ENCODE peak calls at places on chromosome 19, in seven cellular contexts. One of them, this sample, is unnamed.
A peak's percentile ranks its signal among the peaks of the same experiment; 100 is the strongest.

GRCh38 chr19:570315-570714 is 2.1 kb upstream of the BSG start:
- DNase-seq in pancreas: no peak
- DNase-seq in fibroblast of lung: no peak
- DNase-seq in mammary epithelial cell: no peak
- DNase-seq in right lobe of liver: peak; percentile 45
- DNase-seq in endodermal cell: peak; percentile 43
- DNase-seq in uterus: no peak
- DNase-seq in this sample: no peak

GRCh38 chr19:33477781-33478180 is 43.8 kb downstream of the PEPD start:
- DNase-seq in endodermal cell: no peak
- DNase-seq in pancreas: no peak
- DNase-seq in right lobe of liver: peak; percentile 8
- DNase-seq in fibroblast of lung: peak; percentile 77
- DNase-seq in uterus: no peak
- DNase-seq in mammary epithelial cell: no peak
- DNase-seq in this sample: no peak

GRCh38 chr19:19602713-19603320 is 15.7 kb downstream of the PBX4 start:
- DNase-seq in endodermal cell: no peak
- DNase-seq in pancreas: no peak
- DNase-seq in fibroblast of lung: no peak
- DNase-seq in mammary epithelial cell: peak; percentile 68
- DNase-seq in uterus: no peak
- DNase-seq in right lobe of liver: no peak
- DNase-seq in this sample: no peak

GRCh38 chr19:27793128-27793643 is 1419.8 kb downstream of the UQCRFS1 start:
- DNase-seq in uterus: peak; percentile 60
- DNase-seq in endodermal cell: peak; percentile 94
- DNase-seq in right lobe of liver: peak; percentile 71
- DNase-seq in fibroblast of lung: peak; percentile 85
- DNase-seq in mammary epithelial cell: peak; percentile 90
- DNase-seq in pancreas: peak; percentile 85
- DNase-seq in this sample: peak; percentile 76

GRCh38 chr19:14563989-14564650 is 7.7 kb downstream of the NDUFB7 start:
- DNase-seq in pancreas: no peak
- DNase-seq in endodermal cell: peak; percentile 98
- DNase-seq in uterus: no peak
- DNase-seq in right lobe of liver: no peak
- DNase-seq in fibroblast of lung: no peak
- DNase-seq in mammary epithelial cell: peak; percentile 45
- DNase-seq in this sample: peak; percentile 79

GRCh38 chr19:18898081-18898532 is 2.1 kb upstream of the CERS1 start:
- DNase-seq in fibroblast of lung: peak; percentile 34
- DNase-seq in pancreas: no peak
- DNase-seq in uterus: no peak
- DNase-seq in endodermal cell: no peak
- DNase-seq in right lobe of liver: no peak
- DNase-seq in mammary epithelial cell: no peak
- DNase-seq in this sample: no peak

GRCh38 chr19:11268783-11269267 is 6.5 kb upstream of the DOCK6 start:
- DNase-seq in mammary epithelial cell: peak; percentile 80
- DNase-seq in right lobe of liver: peak; percentile 64
- DNase-seq in pancreas: no peak
- DNase-seq in uterus: peak; percentile 85
- DNase-seq in fibroblast of lung: peak; percentile 81
- DNase-seq in endodermal cell: no peak
- DNase-seq in this sample: peak; percentile 27

GRCh38 chr19:11699931-11700794 is 38.6 kb downstream of the ZNF823 start:
- DNase-seq in right lobe of liver: no peak
- DNase-seq in endodermal cell: peak; percentile 56
- DNase-seq in fibroblast of lung: peak; percentile 31
- DNase-seq in mammary epithelial cell: peak; percentile 6
- DNase-seq in uterus: no peak
- DNase-seq in pancreas: no peak
- DNase-seq in this sample: no peak

GRCh38 chr19:51359294-51359693 is 6.9 kb downstream of the ETFB start:
- DNase-seq in pancreas: no peak
- DNase-seq in fibroblast of lung: peak; percentile 91
- DNase-seq in uterus: no peak
- DNase-seq in right lobe of liver: no peak
- DNase-seq in endodermal cell: no peak
- DNase-seq in mammary epithelial cell: peak; percentile 85
- DNase-seq in this sample: no peak

GRCh38 chr19:40921005-40921897 is 39.2 kb upstream of the CYP2A7 start:
- DNase-seq in pancreas: peak; percentile 19
- DNase-seq in mammary epithelial cell: no peak
- DNase-seq in right lobe of liver: peak; percentile 92
- DNase-seq in fibroblast of lung: no peak
- DNase-seq in uterus: peak; percentile 69
- DNase-seq in endodermal cell: peak; percentile 86
- DNase-seq in this sample: no peak

DNA sequence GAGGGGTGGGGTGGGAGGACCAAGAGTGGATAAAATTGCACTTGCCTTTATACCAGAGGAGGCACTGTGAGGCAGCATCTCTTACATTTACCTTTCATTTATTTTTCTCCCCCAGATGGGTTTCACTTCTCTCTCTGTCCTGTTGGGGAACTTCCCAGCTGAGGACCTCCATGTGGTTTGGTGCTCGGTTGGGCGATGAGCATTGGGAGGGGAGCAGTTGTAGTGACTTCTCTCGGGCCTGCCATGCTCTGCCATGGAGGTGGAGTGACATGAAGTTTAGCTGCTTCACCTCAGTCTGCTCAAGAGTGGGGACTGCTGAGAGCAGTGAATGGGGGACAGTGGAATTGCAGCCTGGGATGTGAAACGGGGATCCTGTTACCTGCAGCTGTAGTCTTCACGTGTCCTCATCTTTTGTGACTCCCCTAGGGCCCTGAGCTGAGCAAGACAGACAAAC is 23.1 kb upstream of the CXCL17 start:
- DNase-seq in pancreas: no peak
- DNase-seq in uterus: no peak
- DNase-seq in fibroblast of lung: no peak
- DNase-seq in right lobe of liver: no peak
- DNase-seq in mammary epithelial cell: no peak
- DNase-seq in endodermal cell: peak; percentile 52
- DNase-seq in this sample: peak; percentile 83
- TF ChIP-seq CTCF in pancreas: no peak
- TF ChIP-seq CTCF in uterus: no peak
- TF ChIP-seq CTCF in fibroblast of lung: no peak
- TF ChIP-seq CTCF in right lobe of liver: no peak
- TF ChIP-seq CTCF in mammary epithelial cell: no peak
- TF ChIP-seq CTCF in endodermal cell: peak; percentile 46
- TF ChIP-seq CTCF in this sample: peak; percentile 34

DNA sequence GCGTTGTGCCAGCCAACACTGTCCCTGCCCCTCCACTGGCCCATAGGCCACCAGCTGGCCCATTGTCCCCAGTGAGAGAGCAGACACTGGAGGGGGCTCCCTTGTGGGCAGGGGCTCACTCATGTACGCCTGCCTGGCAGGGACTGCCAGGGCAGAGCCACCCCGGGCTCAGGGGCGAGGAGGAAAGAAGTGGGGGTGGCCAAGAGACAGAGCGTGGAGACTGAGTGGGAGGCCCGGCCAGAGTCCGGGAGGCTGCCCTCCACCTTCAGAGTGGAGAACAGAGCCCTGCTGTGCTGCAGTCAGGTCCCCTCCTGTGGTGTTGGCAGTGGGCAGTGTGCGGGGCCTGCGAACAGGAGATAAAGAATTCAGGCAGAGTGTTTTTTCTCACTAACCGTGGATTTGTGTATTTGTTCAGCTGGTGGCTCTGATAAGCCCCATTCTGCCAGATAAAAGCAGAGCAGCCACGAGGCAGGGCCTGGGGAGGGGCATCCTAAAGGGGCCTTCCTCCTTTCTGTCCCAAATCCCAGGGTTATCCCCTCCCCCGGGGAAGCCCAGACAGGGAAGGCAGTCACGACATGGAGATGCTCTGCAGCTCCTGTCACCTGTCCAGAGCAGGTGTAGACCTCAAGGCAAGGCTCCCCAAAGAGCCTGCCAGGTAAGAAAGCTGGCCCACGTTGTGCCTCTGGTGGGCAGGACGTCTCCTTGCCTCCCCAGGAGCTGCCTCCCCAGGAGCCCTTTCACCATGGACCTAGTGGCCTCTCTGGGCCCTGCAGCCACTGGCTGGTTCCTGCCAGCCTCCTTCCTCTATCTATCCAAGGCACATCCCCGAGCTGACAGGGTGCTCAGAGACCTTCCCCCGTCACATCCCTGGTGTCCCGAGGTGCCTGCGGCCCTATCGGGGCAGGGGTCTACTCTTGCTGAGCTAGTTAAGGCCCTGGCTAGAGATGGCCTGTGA is 33.0 kb downstream of the LYL1 start:
- DNase-seq in endodermal cell: peak; percentile 61
- DNase-seq in pancreas: no peak
- DNase-seq in fibroblast of lung: peak; percentile 37
- DNase-seq in right lobe of liver: no peak
- DNase-seq in mammary epithelial cell: no peak
- DNase-seq in uterus: no peak
- DNase-seq in this sample: no peak
- TF ChIP-seq CTCF in endodermal cell: peak; percentile 51
- TF ChIP-seq CTCF in pancreas: no peak
- TF ChIP-seq CTCF in fibroblast of lung: no peak
- TF ChIP-seq CTCF in right lobe of liver: no peak
- TF ChIP-seq CTCF in mammary epithelial cell: no peak
- TF ChIP-seq CTCF in uterus: no peak
- TF ChIP-seq CTCF in this sample: no peak

GRCh38 chr19:38095411-38096308 is 128.4 kb downstream of the DPF1 start:
- DNase-seq in fibroblast of lung: peak; percentile 54
- DNase-seq in pancreas: peak; percentile 47
- DNase-seq in mammary epithelial cell: peak; percentile 44
- DNase-seq in right lobe of liver: peak; percentile 59
- DNase-seq in uterus: peak; percentile 28
- DNase-seq in endodermal cell: peak; percentile 94
- DNase-seq in this sample: peak; percentile 75
- TF ChIP-seq CTCF in fibroblast of lung: peak; percentile 86
- TF ChIP-seq CTCF in pancreas: peak; percentile 42
- TF ChIP-seq CTCF in mammary epithelial cell: peak; percentile 86
- TF ChIP-seq CTCF in right lobe of liver: peak; percentile 72
- TF ChIP-seq CTCF in uterus: peak; percentile 29
- TF ChIP-seq CTCF in endodermal cell: peak; percentile 89
- TF ChIP-seq CTCF in this sample: peak; percentile 48

DNA sequence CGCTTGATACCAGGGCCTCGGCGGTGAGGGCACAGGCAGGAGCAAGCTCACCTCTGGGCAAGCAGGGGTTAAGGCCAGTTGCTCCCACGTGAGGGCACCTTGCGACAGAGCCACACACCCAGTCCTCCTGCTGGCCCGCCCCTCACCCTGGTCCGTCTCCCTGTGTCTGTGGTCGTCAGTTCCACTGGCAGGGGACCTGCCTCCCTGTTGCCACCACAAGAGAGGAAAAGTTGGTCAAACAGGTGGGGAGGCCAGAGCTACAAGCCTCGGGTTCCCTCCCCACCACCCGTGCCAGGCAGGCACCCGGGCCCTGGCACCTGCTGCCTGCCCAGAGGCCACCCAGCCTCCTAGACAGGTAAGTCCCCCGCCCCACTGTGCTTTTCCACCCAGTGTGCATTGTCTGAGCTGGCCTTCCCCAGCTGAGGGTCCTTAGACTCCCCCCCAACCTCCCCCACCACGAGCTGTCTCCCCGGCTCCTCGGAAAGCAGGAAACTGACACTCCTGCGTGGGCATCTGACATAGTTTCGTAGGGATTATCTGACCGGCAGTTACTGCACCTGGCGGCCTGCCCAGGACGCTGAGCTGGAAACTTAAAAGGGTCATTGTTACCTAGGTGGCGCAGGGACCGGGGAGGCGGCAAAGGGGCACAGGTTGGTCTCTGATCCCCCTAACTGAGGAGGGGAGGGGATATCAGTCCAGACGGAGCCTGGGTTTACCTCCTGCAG is at the start of gene TJP3:
- DNase-seq in mammary epithelial cell: peak; percentile 53
- DNase-seq in pancreas: peak; percentile 72
- DNase-seq in fibroblast of lung: peak; percentile 42
- DNase-seq in endodermal cell: no peak
- DNase-seq in uterus: no peak
- DNase-seq in right lobe of liver: peak; percentile 92
- DNase-seq in this sample: no peak
- TF ChIP-seq CTCF in mammary epithelial cell: no peak
- TF ChIP-seq CTCF in pancreas: no peak
- TF ChIP-seq CTCF in fibroblast of lung: no peak
- TF ChIP-seq CTCF in endodermal cell: no peak
- TF ChIP-seq CTCF in uterus: no peak
- TF ChIP-seq CTCF in right lobe of liver: no peak
- TF ChIP-seq CTCF in this sample: no peak

This sample was measured in GM13976.